ENCODE peak calls at places on chromosomes 5 and 9, in five cellular contexts. Z is foreskin keratinocyte, T is psoas muscle, E is right lobe of liver, U is iPS DF 19.7. D is an unnamed sample.

GRCh38 chr5:95934207-95934804 is 27.3 kb downstream of the ELL2 start:
- DNase-seq in Z (no peak), U (no peak), T (no peak), E (no peak), D (no peak)

GRCh38 chr9:16825971-16826370 is 44.5 kb downstream of the BNC2 start:
- DNase-seq in E (no peak), T (no peak), U (no peak), Z (no peak), D (no peak)

GRCh38 chr9:91935805-91936204 is 14.2 kb downstream of the ROR2 start:
- DNase-seq in E (no peak), U (no peak), Z (no peak), T (no peak), D (no peak)

GRCh38 chr9:21993007-21993406 is 1.2 kb downstream of the CDKN2A start:
- DNase-seq in T (no peak), U (no peak), Z (no peak), E (no peak), D (no peak)

GRCh38 chr5:124301222-124301621 is 445.2 kb downstream of the ZNF608 start:
- DNase-seq in U (no peak), T (no peak), Z (no peak), E (no peak), D (no peak)

GRCh38 chr5:83104031-83104430 is 26.7 kb downstream of the XRCC4 start:
- DNase-seq in E (no peak), U (no peak), T (no peak), Z (no peak), D (no peak)

GRCh38 chr9:100100268-100100667 is 1.2 kb downstream of the INVS start:
- DNase-seq in E (no peak), U (no peak), Z (no peak), T (no peak), D (no peak)

GRCh38 chr9:71364196-71364955 is 243.0 kb upstream of the TRPM3 start:
- DNase-seq in T (no peak), U (no peak), E (no peak), Z (peak; percentile 11), D (no peak)

GRCh38 chr5:163696270-163696887 is 191.0 kb downstream of the MAT2B start:
- DNase-seq in T (no peak), U (peak; percentile 40), Z (peak; percentile 71), E (no peak), D (no peak)

GRCh38 chr5:176578391-176578808 is 29.3 kb downstream of the CDHR2 start:
- DNase-seq in U (peak; percentile 85), E (no peak), T (no peak), Z (peak; percentile 53), D (peak; percentile 73)

GRCh38 chr9:16136961-16137360 is 584.1 kb downstream of the CCDC171 start:
- DNase-seq in T (peak; percentile 67), Z (no peak), U (no peak), E (no peak), D (no peak)

GRCh38 chr9:77896269-77897245 is 135.1 kb downstream of the GNAQ start:
- DNase-seq in Z (no peak), U (no peak), T (no peak), E (no peak), D (no peak)

GRCh38 chr5:57298985-57299491 is 125.2 kb downstream of the GPBP1 start:
- DNase-seq in E (peak; percentile 54), T (no peak), U (no peak), Z (peak; percentile 71), D (no peak)

GRCh38 chr5:139146809-139147742 is 51.1 kb downstream of the SIL1 start:
- DNase-seq in T (no peak), Z (no peak), U (no peak), E (no peak), D (no peak)

GRCh38 chr9:123407537-123407828 is 51.5 kb downstream of the CRB2 start:
- DNase-seq in T (no peak), U (no peak), E (no peak), Z (no peak), D (no peak)

GRCh38 chr5:77876862-77877502 is 100.8 kb upstream of the TBCA start:
- DNase-seq in U (no peak), E (no peak), Z (no peak), T (no peak), D (no peak)

GRCh38 chr9:117156150-117156688 is 258.6 kb downstream of the ASTN2 start:
- DNase-seq in U (no peak), T (no peak), Z (no peak), E (no peak), D (no peak)

GRCh38 chr5:181243020-181243520 is 636 bp downstream of the RACK1 start:
- DNase-seq in U (no peak), T (no peak), Z (no peak), E (no peak), D (no peak)

GRCh38 chr5:174343826-174344225 is 298.3 kb downstream of the NSG2 start:
- DNase-seq in E (no peak), Z (no peak), U (no peak), T (no peak), D (no peak)

GRCh38 chr9:38372685-38373619 is 19.6 kb upstream of the ALDH1B1 start:
- DNase-seq in U (no peak), Z (no peak), T (no peak), E (peak; percentile 18), D (no peak)

GRCh38 chr9:89676281-89676680 is 71.5 kb downstream of the GADD45G start:
- DNase-seq in E (peak; percentile 94), U (no peak), T (peak; percentile 49), Z (no peak), D (peak; percentile 87)

GRCh38 chr5:36661446-36662220 is 55.2 kb downstream of the SLC1A3 start:
- DNase-seq in T (no peak), U (no peak), E (no peak), Z (no peak), D (no peak)

GRCh38 chr9:133119461-133120342 is 1.3 kb downstream of the RALGDS start:
- DNase-seq in U (no peak), T (peak; percentile 59), Z (no peak), E (no peak), D (peak; percentile 47)